ENCODE peak calls at places on chromosomes 3 and 15, in ten cellular contexts. One of them, this sample, is unnamed.

GRCh38 chr15:77768107-77768506 is 135.4 kb upstream of the LINGO1 start:
- DNase-seq in foreskin fibroblast: no peak
- DNase-seq in fibroblast of villous mesenchyme: no peak
- DNase-seq in cardiac muscle cell: no peak
- DNase-seq in astrocyte of the spinal cord: no peak
- DNase-seq in fibroblast of mammary gland: no peak
- DNase-seq in transverse colon: no peak
- DNase-seq in astrocyte: no peak
- DNase-seq in neural crest cell: no peak
- DNase-seq in AG09319: no peak
- DNase-seq in this sample: no peak

GRCh38 chr3:127035672-127036071 is 52.8 kb downstream of the PLXNA1 start:
- DNase-seq in fibroblast of mammary gland: peak
- DNase-seq in AG09319: peak
- DNase-seq in neural crest cell: no peak
- DNase-seq in transverse colon: peak
- DNase-seq in astrocyte of the spinal cord: peak
- DNase-seq in cardiac muscle cell: peak
- DNase-seq in astrocyte: peak
- DNase-seq in foreskin fibroblast: peak
- DNase-seq in fibroblast of villous mesenchyme: peak
- DNase-seq in this sample: peak

GRCh38 chr3:196280689-196281463 is 6.7 kb downstream of the PCYT1A start:
- DNase-seq in fibroblast of mammary gland: no peak
- DNase-seq in foreskin fibroblast: no peak
- DNase-seq in AG09319: no peak
- DNase-seq in neural crest cell: no peak
- DNase-seq in fibroblast of villous mesenchyme: no peak
- DNase-seq in transverse colon: no peak
- DNase-seq in astrocyte of the spinal cord: no peak
- DNase-seq in cardiac muscle cell: no peak
- DNase-seq in astrocyte: peak
- DNase-seq in this sample: no peak

GRCh38 chr3:17313746-17314145 is 428.7 kb downstream of the TBC1D5 start:
- DNase-seq in astrocyte: no peak
- DNase-seq in astrocyte of the spinal cord: no peak
- DNase-seq in transverse colon: no peak
- DNase-seq in AG09319: no peak
- DNase-seq in fibroblast of villous mesenchyme: no peak
- DNase-seq in cardiac muscle cell: no peak
- DNase-seq in fibroblast of mammary gland: no peak
- DNase-seq in neural crest cell: no peak
- DNase-seq in foreskin fibroblast: no peak
- DNase-seq in this sample: no peak

GRCh38 chr3:196238612-196239190 is 22.4 kb downstream of the SLC51A start:
- DNase-seq in foreskin fibroblast: no peak
- DNase-seq in fibroblast of mammary gland: peak
- DNase-seq in neural crest cell: no peak
- DNase-seq in astrocyte of the spinal cord: peak
- DNase-seq in cardiac muscle cell: no peak
- DNase-seq in fibroblast of villous mesenchyme: no peak
- DNase-seq in AG09319: no peak
- DNase-seq in astrocyte: no peak
- DNase-seq in transverse colon: no peak
- DNase-seq in this sample: no peak

GRCh38 chr15:34304613-34305012 is 33.0 kb downstream of the SLC12A6 start:
- DNase-seq in cardiac muscle cell: peak
- DNase-seq in transverse colon: no peak
- DNase-seq in neural crest cell: no peak
- DNase-seq in fibroblast of villous mesenchyme: peak
- DNase-seq in AG09319: peak
- DNase-seq in fibroblast of mammary gland: peak
- DNase-seq in foreskin fibroblast: peak
- DNase-seq in astrocyte of the spinal cord: peak
- DNase-seq in astrocyte: peak
- DNase-seq in this sample: peak

GRCh38 chr3:73614385-73614784 is 10.4 kb downstream of the PDZRN3 start:
- DNase-seq in fibroblast of villous mesenchyme: peak
- DNase-seq in astrocyte of the spinal cord: peak
- DNase-seq in AG09319: no peak
- DNase-seq in fibroblast of mammary gland: peak
- DNase-seq in foreskin fibroblast: peak
- DNase-seq in astrocyte: peak
- DNase-seq in cardiac muscle cell: peak
- DNase-seq in neural crest cell: no peak
- DNase-seq in transverse colon: peak
- DNase-seq in this sample: peak

GRCh38 chr3:79111375-79112052 is 656.3 kb downstream of the ROBO1 start:
- DNase-seq in AG09319: peak
- DNase-seq in astrocyte of the spinal cord: peak
- DNase-seq in cardiac muscle cell: peak
- DNase-seq in neural crest cell: no peak
- DNase-seq in astrocyte: peak
- DNase-seq in foreskin fibroblast: peak
- DNase-seq in transverse colon: no peak
- DNase-seq in fibroblast of mammary gland: no peak
- DNase-seq in fibroblast of villous mesenchyme: peak
- DNase-seq in this sample: no peak

GRCh38 chr15:68098465-68098864 is 44.4 kb downstream of the PIAS1 start:
- DNase-seq in transverse colon: no peak
- DNase-seq in fibroblast of villous mesenchyme: no peak
- DNase-seq in astrocyte: no peak
- DNase-seq in fibroblast of mammary gland: no peak
- DNase-seq in neural crest cell: no peak
- DNase-seq in AG09319: no peak
- DNase-seq in cardiac muscle cell: no peak
- DNase-seq in foreskin fibroblast: no peak
- DNase-seq in astrocyte of the spinal cord: no peak
- DNase-seq in this sample: no peak

GRCh38 chr15:38864827-38865604 is 300.4 kb upstream of the RASGRP1 start:
- DNase-seq in neural crest cell: no peak
- DNase-seq in AG09319: peak
- DNase-seq in fibroblast of mammary gland: peak
- DNase-seq in foreskin fibroblast: peak
- DNase-seq in astrocyte: peak
- DNase-seq in cardiac muscle cell: peak
- DNase-seq in transverse colon: no peak
- DNase-seq in fibroblast of villous mesenchyme: peak
- DNase-seq in astrocyte of the spinal cord: peak
- DNase-seq in this sample: peak

GRCh38 chr15:45640610-45641009 is 5.8 kb downstream of the SQOR start:
- DNase-seq in AG09319: no peak
- DNase-seq in astrocyte of the spinal cord: peak
- DNase-seq in cardiac muscle cell: peak
- DNase-seq in fibroblast of villous mesenchyme: peak
- DNase-seq in foreskin fibroblast: peak
- DNase-seq in fibroblast of mammary gland: peak
- DNase-seq in astrocyte: peak
- DNase-seq in neural crest cell: no peak
- DNase-seq in transverse colon: no peak
- DNase-seq in this sample: peak

GRCh38 chr3:132981746-132982145 is 56.4 kb upstream of the TMEM108 start:
- DNase-seq in foreskin fibroblast: no peak
- DNase-seq in AG09319: no peak
- DNase-seq in transverse colon: no peak
- DNase-seq in cardiac muscle cell: no peak
- DNase-seq in neural crest cell: no peak
- DNase-seq in astrocyte: no peak
- DNase-seq in astrocyte of the spinal cord: no peak
- DNase-seq in fibroblast of mammary gland: no peak
- DNase-seq in fibroblast of villous mesenchyme: no peak
- DNase-seq in this sample: no peak
- TF ChIP-seq CTCF in foreskin fibroblast: no peak
- TF ChIP-seq CTCF in AG09319: no peak
- TF ChIP-seq CTCF in transverse colon: no peak
- TF ChIP-seq CTCF in cardiac muscle cell: no peak
- TF ChIP-seq CTCF in neural crest cell: no peak
- TF ChIP-seq CTCF in astrocyte: no peak
- TF ChIP-seq CTCF in astrocyte of the spinal cord: peak
- TF ChIP-seq CTCF in fibroblast of mammary gland: no peak
- TF ChIP-seq CTCF in fibroblast of villous mesenchyme: no peak
- TF ChIP-seq CTCF in this sample: no peak

DNA sequence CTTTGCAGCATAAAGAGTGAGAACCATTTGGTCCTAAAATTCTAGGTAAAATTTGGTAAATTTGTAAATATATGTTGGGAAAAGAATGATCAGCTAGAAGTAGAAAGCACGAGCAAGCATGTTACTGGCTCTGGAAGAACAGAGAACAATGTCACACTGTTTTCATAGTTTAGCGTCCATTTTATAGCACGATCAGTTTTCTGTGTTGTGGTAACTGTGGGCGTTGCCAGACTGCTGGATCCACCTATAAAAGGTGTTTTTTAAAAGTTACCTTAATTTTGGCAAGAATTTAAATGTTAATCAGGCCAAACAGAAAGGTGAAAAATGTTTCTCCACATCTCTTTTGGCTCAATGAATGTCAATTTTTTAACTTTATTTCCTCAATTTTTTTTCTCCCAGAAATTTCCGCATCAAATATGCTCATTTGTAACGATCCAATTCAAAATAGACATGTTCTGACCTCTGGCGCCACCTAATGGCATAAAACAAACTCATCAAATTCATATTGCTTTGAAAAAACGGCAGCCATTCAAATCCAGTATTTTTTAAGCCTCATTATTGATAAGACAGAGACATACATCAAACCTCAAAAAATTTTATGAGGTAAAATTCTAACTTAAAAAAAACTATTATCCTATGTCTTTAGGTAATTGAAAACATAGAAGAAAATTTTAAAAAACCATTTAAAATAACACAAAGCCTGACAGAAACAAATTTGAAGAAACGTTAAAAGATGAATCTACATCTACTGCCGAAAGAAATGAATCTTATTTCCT is 5.5 kb upstream of the GP5 start:
- DNase-seq in cardiac muscle cell: peak
- DNase-seq in foreskin fibroblast: peak
- DNase-seq in transverse colon: peak
- DNase-seq in astrocyte of the spinal cord: peak
- DNase-seq in astrocyte: peak
- DNase-seq in neural crest cell: no peak
- DNase-seq in AG09319: peak
- DNase-seq in fibroblast of mammary gland: peak
- DNase-seq in fibroblast of villous mesenchyme: peak
- DNase-seq in this sample: peak
- TF ChIP-seq CTCF in cardiac muscle cell: peak
- TF ChIP-seq CTCF in foreskin fibroblast: peak
- TF ChIP-seq CTCF in transverse colon: peak
- TF ChIP-seq CTCF in astrocyte of the spinal cord: peak
- TF ChIP-seq CTCF in astrocyte: peak
- TF ChIP-seq CTCF in neural crest cell: peak
- TF ChIP-seq CTCF in AG09319: peak
- TF ChIP-seq CTCF in fibroblast of mammary gland: peak
- TF ChIP-seq CTCF in fibroblast of villous mesenchyme: peak
- TF ChIP-seq CTCF in this sample: peak

GRCh38 chr15:79431636-79432344 is at the start of gene MINAR1:
- DNase-seq in transverse colon: no peak
- DNase-seq in astrocyte of the spinal cord: peak
- DNase-seq in AG09319: peak
- DNase-seq in astrocyte: peak
- DNase-seq in cardiac muscle cell: peak
- DNase-seq in fibroblast of mammary gland: peak
- DNase-seq in fibroblast of villous mesenchyme: peak
- DNase-seq in foreskin fibroblast: peak
- DNase-seq in neural crest cell: peak
- DNase-seq in this sample: peak
- TF ChIP-seq CTCF in transverse colon: no peak
- TF ChIP-seq CTCF in astrocyte of the spinal cord: peak
- TF ChIP-seq CTCF in AG09319: peak
- TF ChIP-seq CTCF in astrocyte: no peak
- TF ChIP-seq CTCF in cardiac muscle cell: peak
- TF ChIP-seq CTCF in fibroblast of mammary gland: no peak
- TF ChIP-seq CTCF in fibroblast of villous mesenchyme: no peak
- TF ChIP-seq CTCF in foreskin fibroblast: no peak
- TF ChIP-seq CTCF in neural crest cell: peak
- TF ChIP-seq CTCF in this sample: peak

GRCh38 chr3:192444096-192444790 is 283.1 kb downstream of the FGF12 start:
- DNase-seq in fibroblast of villous mesenchyme: peak
- DNase-seq in astrocyte of the spinal cord: peak
- DNase-seq in transverse colon: peak
- DNase-seq in neural crest cell: peak
- DNase-seq in cardiac muscle cell: peak
- DNase-seq in AG09319: no peak
- DNase-seq in fibroblast of mammary gland: peak
- DNase-seq in astrocyte: peak
- DNase-seq in foreskin fibroblast: peak
- DNase-seq in this sample: peak

GRCh38 chr3:192444791-192445106 is 282.6 kb downstream of the FGF12 start:
- DNase-seq in cardiac muscle cell: no peak
- DNase-seq in foreskin fibroblast: no peak
- DNase-seq in transverse colon: no peak
- DNase-seq in AG09319: no peak
- DNase-seq in neural crest cell: no peak
- DNase-seq in astrocyte of the spinal cord: no peak
- DNase-seq in fibroblast of mammary gland: no peak
- DNase-seq in astrocyte: no peak
- DNase-seq in fibroblast of villous mesenchyme: no peak
- DNase-seq in this sample: no peak

GRCh38 chr3:192445768-192446644 is 281.3 kb downstream of the FGF12 start:
- DNase-seq in astrocyte of the spinal cord: no peak
- DNase-seq in cardiac muscle cell: peak
- DNase-seq in transverse colon: no peak
- DNase-seq in neural crest cell: no peak
- DNase-seq in fibroblast of mammary gland: no peak
- DNase-seq in fibroblast of villous mesenchyme: no peak
- DNase-seq in astrocyte: peak
- DNase-seq in AG09319: no peak
- DNase-seq in foreskin fibroblast: no peak
- DNase-seq in this sample: peak

GRCh38 chr3:192449036-192449435 is 278.3 kb downstream of the FGF12 start:
- DNase-seq in transverse colon: no peak
- DNase-seq in neural crest cell: no peak
- DNase-seq in fibroblast of villous mesenchyme: no peak
- DNase-seq in astrocyte: no peak
- DNase-seq in cardiac muscle cell: no peak
- DNase-seq in foreskin fibroblast: no peak
- DNase-seq in astrocyte of the spinal cord: no peak
- DNase-seq in fibroblast of mammary gland: peak
- DNase-seq in AG09319: no peak
- DNase-seq in this sample: no peak
- TF ChIP-seq CTCF in transverse colon: no peak
- TF ChIP-seq CTCF in neural crest cell: peak
- TF ChIP-seq CTCF in fibroblast of villous mesenchyme: no peak
- TF ChIP-seq CTCF in astrocyte: no peak
- TF ChIP-seq CTCF in cardiac muscle cell: peak
- TF ChIP-seq CTCF in foreskin fibroblast: peak
- TF ChIP-seq CTCF in astrocyte of the spinal cord: peak
- TF ChIP-seq CTCF in fibroblast of mammary gland: peak
- TF ChIP-seq CTCF in AG09319: no peak
- TF ChIP-seq CTCF in this sample: peak

GRCh38 chr15:76161153-76162049 is 101.6 kb downstream of the TMEM266 start:
- DNase-seq in foreskin fibroblast: peak
- DNase-seq in fibroblast of mammary gland: no peak
- DNase-seq in cardiac muscle cell: no peak
- DNase-seq in transverse colon: no peak
- DNase-seq in neural crest cell: no peak
- DNase-seq in astrocyte: no peak
- DNase-seq in astrocyte of the spinal cord: no peak
- DNase-seq in AG09319: no peak
- DNase-seq in fibroblast of villous mesenchyme: peak
- DNase-seq in this sample: no peak
- TF ChIP-seq CTCF in foreskin fibroblast: no peak
- TF ChIP-seq CTCF in fibroblast of mammary gland: no peak
- TF ChIP-seq CTCF in cardiac muscle cell: no peak
- TF ChIP-seq CTCF in transverse colon: no peak
- TF ChIP-seq CTCF in neural crest cell: no peak
- TF ChIP-seq CTCF in astrocyte: no peak
- TF ChIP-seq CTCF in astrocyte of the spinal cord: no peak
- TF ChIP-seq CTCF in AG09319: no peak
- TF ChIP-seq CTCF in fibroblast of villous mesenchyme: no peak
- TF ChIP-seq CTCF in this sample: no peak

GRCh38 chr3:148600902-148601765 is 96.6 kb upstream of the AGTR1 start:
- DNase-seq in fibroblast of villous mesenchyme: no peak
- DNase-seq in transverse colon: peak
- DNase-seq in astrocyte: no peak
- DNase-seq in cardiac muscle cell: no peak
- DNase-seq in foreskin fibroblast: no peak
- DNase-seq in neural crest cell: no peak
- DNase-seq in fibroblast of mammary gland: no peak
- DNase-seq in AG09319: no peak
- DNase-seq in astrocyte of the spinal cord: peak
- DNase-seq in this sample: no peak
- TF ChIP-seq CTCF in fibroblast of villous mesenchyme: no peak
- TF ChIP-seq CTCF in transverse colon: no peak
- TF ChIP-seq CTCF in astrocyte: no peak
- TF ChIP-seq CTCF in cardiac muscle cell: no peak
- TF ChIP-seq CTCF in foreskin fibroblast: no peak
- TF ChIP-seq CTCF in neural crest cell: no peak
- TF ChIP-seq CTCF in fibroblast of mammary gland: no peak
- TF ChIP-seq CTCF in AG09319: no peak
- TF ChIP-seq CTCF in astrocyte of the spinal cord: no peak
- TF ChIP-seq CTCF in this sample: no peak

This sample was measured in HFFc6.